ENCODE peak calls at places on chromosomes 4 and X, in ten cellular contexts. L is transverse colon, O is IMR-90, H is suprapubic skin, Y is adrenal gland, P is sigmoid colon, V is endothelial cell of umbilical vein, G is A549, X is tibial nerve, R is stomach. W is an unnamed sample.

GRCh38 chrX:72271812-72272211 is 5.2 kb downstream of the RPS4X start:
- DNase-seq in L (no peak), O (no peak), H (no peak), Y (no peak), P (no peak), V (no peak), G (no peak), X (no peak), R (no peak), W (no peak)

GRCh38 chr4:88799900-88800299 is 102.3 kb upstream of the NAP1L5 start:
- DNase-seq in L (no peak), O (no peak), H (no peak), Y (no peak), P (no peak), V (no peak), G (no peak), X (no peak), R (no peak), W (no peak)

GRCh38 chrX:150502979-150503897 is 65.2 kb upstream of the MTM1 start:
- DNase-seq in L (no peak), O (no peak), H (no peak), Y (no peak), P (no peak), V (no peak), G (no peak), X (no peak), R (no peak), W (no peak)

GRCh38 chr4:150867148-150867547 is 147.9 kb downstream of the LRBA start:
- DNase-seq in L (no peak), O (peak), H (no peak), Y (peak), P (no peak), V (peak), G (peak), X (peak), R (no peak), W (peak)

GRCh38 chr4:78213218-78213617 is 156.1 kb downstream of the FRAS1 start:
- DNase-seq in L (peak), O (no peak), H (no peak), Y (no peak), P (no peak), V (no peak), G (no peak), X (no peak), R (peak), W (no peak)

GRCh38 chr4:15238720-15239119 is 189.1 kb upstream of the C1QTNF7 start:
- DNase-seq in L (no peak), O (peak), H (no peak), Y (peak), P (no peak), V (peak), G (peak), X (no peak), R (no peak), W (peak)

GRCh38 chrX:41192880-41193279 is 107.6 kb downstream of the USP9X start:
- DNase-seq in L (no peak), O (no peak), H (no peak), Y (no peak), P (no peak), V (no peak), G (no peak), X (no peak), R (no peak), W (no peak)

GRCh38 chrX:153926863-153927685 is 1.0 kb upstream of the ARHGAP4 start:
- DNase-seq in L (peak), O (peak), H (no peak), Y (peak), P (peak), V (peak), G (peak), X (peak), R (peak), W (peak)

GRCh38 chr4:185182196-185182595 is 21.6 kb downstream of the CFAP97 start:
- DNase-seq in L (no peak), O (no peak), H (no peak), Y (no peak), P (no peak), V (no peak), G (no peak), X (no peak), R (no peak), W (no peak)

GRCh38 chrX:52576474-52576873 is 59.6 kb upstream of the XAGE1B start:
- DNase-seq in L (no peak), O (no peak), H (no peak), Y (no peak), P (no peak), V (no peak), G (no peak), X (no peak), R (no peak), W (no peak)

GRCh38 chr4:174012135-174012923 is 271.1 kb downstream of the FBXO8 start:
- DNase-seq in L (no peak), O (no peak), H (no peak), Y (no peak), P (no peak), V (no peak), G (no peak), X (no peak), R (no peak), W (no peak)

GRCh38 chr4:67393699-67394281 is 151.5 kb downstream of the CENPC start:
- DNase-seq in L (no peak), O (peak), H (no peak), Y (no peak), P (no peak), V (peak), G (peak), X (peak), R (no peak), W (peak)

GRCh38 chr4:7929530-7929951 is 10.1 kb downstream of the AFAP1 start:
- DNase-seq in L (peak), O (no peak), H (no peak), Y (no peak), P (peak), V (no peak), G (peak), X (no peak), R (peak), W (no peak)

GRCh38 chr4:168070903-168071302 is 21.4 kb upstream of the ANXA10 start:
- DNase-seq in L (no peak), O (no peak), H (no peak), Y (no peak), P (no peak), V (no peak), G (no peak), X (no peak), R (no peak), W (no peak)

GRCh38 chr4:147425019-147425418 is 55.9 kb upstream of the EDNRA start:
- DNase-seq in L (no peak), O (peak), H (no peak), Y (no peak), P (no peak), V (no peak), G (no peak), X (no peak), R (no peak), W (no peak)

GRCh38 chr4:94595880-94596483 is 144.2 kb downstream of the PDLIM5 start:
- DNase-seq in L (no peak), O (peak), H (no peak), Y (no peak), P (no peak), V (peak), G (peak), X (no peak), R (no peak), W (no peak)

GRCh38 chr4:19748470-19748869 is 503.2 kb upstream of the SLIT2 start:
- DNase-seq in L (peak), O (peak), H (no peak), Y (no peak), P (peak), V (peak), G (no peak), X (peak), R (no peak), W (peak)

GRCh38 chr4:120977435-120977997 is 55.0 kb upstream of the PRDM5 start:
- DNase-seq in L (peak), O (peak), H (no peak), Y (peak), P (no peak), V (peak), G (peak), X (peak), R (no peak), W (peak)

GRCh38 chrX:40402771-40403533 is 177.8 kb upstream of the ATP6AP2 start:
- DNase-seq in L (peak), O (peak), H (no peak), Y (peak), P (peak), V (no peak), G (peak), X (peak), R (no peak), W (peak)

GRCh38 chr4:24820541-24820940 is 25.2 kb downstream of the SOD3 start:
- DNase-seq in L (no peak), O (no peak), H (peak), Y (no peak), P (no peak), V (no peak), G (no peak), X (no peak), R (no peak), W (peak)

GRCh38 chr4:184293552-184293951 is 75.9 kb upstream of the ENPP6 start:
- DNase-seq in L (peak), O (no peak), H (no peak), Y (no peak), P (no peak), V (peak), G (no peak), X (no peak), R (peak), W (no peak)

GRCh38 chr4:123676550-123677229 is 280.1 kb downstream of the SPRY1 start:
- DNase-seq in L (no peak), O (no peak), H (no peak), Y (no peak), P (no peak), V (no peak), G (no peak), X (no peak), R (peak), W (no peak)

GRCh38 chr4:38723726-38724506 is 58.9 kb downstream of the TLR10 start:
- DNase-seq in L (peak), O (no peak), H (no peak), Y (no peak), P (no peak), V (no peak), G (no peak), X (no peak), R (peak), W (no peak)

GRCh38 chr4:3310301-3311094 is 17.7 kb downstream of the RGS12 start:
- DNase-seq in L (no peak), O (no peak), H (no peak), Y (peak), P (no peak), V (no peak), G (no peak), X (no peak), R (peak), W (no peak)

GRCh38 chr4:6408263-6408662 is 64.2 kb downstream of the PPP2R2C start:
- DNase-seq in L (no peak), O (no peak), H (no peak), Y (no peak), P (no peak), V (no peak), G (peak), X (no peak), R (no peak), W (peak)

GRCh38 chrX:132336172-132336571 is 116.9 kb upstream of the RAP2C start:
- DNase-seq in L (no peak), O (no peak), H (no peak), Y (no peak), P (no peak), V (no peak), G (no peak), X (no peak), R (no peak), W (no peak)

DNA sequence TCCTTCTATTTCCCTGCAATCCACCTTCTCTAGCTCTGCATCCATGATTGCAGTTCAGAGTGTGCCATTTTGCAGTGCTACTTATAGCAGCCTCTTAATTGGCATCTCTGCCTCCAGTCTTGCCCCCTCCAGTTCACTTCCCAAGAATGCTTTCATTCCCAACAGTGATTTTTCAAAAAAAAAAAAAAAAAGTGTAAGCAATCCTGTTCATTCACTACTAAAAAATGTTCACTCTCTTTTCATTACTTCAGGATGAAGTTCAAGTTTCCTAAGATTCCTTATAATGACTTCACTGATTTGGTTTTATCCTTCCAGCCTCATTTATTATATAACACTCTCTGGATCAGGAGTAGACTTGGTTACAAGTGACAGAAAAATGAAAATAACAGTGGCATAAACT is 124.7 kb upstream of the LNX1 start:
- DNase-seq in L (no peak), O (peak), H (no peak), Y (no peak), P (no peak), V (no peak), G (no peak), X (no peak), R (no peak), W (no peak)
- TF ChIP-seq POLR2A in L (no peak), O (no peak), H (no peak), Y (no peak), P (no peak), V (no peak), G (no peak), X (no peak), R (no peak), W (no peak)

GRCh38 chrX:100817340-100817739 is 2.9 kb upstream of the CSTF2 start:
- DNase-seq in L (no peak), O (no peak), H (no peak), Y (no peak), P (no peak), V (no peak), G (no peak), X (no peak), R (no peak), W (no peak)

GRCh38 chrX:100819534-100819836 is 706 bp upstream of the CSTF2 start:
- DNase-seq in L (no peak), O (no peak), H (no peak), Y (peak), P (no peak), V (no peak), G (no peak), X (no peak), R (no peak), W (peak)

GRCh38 chrX:100819837-100820666 is at the start of gene CSTF2:
- DNase-seq in L (peak), O (peak), H (peak), Y (peak), P (peak), V (peak), G (peak), X (peak), R (peak), W (peak)
- TF ChIP-seq POLR2A in L (peak), O (no peak), H (no peak), Y (no peak), P (no peak), V (peak), G (peak), X (no peak), R (no peak), W (no peak)

DNA sequence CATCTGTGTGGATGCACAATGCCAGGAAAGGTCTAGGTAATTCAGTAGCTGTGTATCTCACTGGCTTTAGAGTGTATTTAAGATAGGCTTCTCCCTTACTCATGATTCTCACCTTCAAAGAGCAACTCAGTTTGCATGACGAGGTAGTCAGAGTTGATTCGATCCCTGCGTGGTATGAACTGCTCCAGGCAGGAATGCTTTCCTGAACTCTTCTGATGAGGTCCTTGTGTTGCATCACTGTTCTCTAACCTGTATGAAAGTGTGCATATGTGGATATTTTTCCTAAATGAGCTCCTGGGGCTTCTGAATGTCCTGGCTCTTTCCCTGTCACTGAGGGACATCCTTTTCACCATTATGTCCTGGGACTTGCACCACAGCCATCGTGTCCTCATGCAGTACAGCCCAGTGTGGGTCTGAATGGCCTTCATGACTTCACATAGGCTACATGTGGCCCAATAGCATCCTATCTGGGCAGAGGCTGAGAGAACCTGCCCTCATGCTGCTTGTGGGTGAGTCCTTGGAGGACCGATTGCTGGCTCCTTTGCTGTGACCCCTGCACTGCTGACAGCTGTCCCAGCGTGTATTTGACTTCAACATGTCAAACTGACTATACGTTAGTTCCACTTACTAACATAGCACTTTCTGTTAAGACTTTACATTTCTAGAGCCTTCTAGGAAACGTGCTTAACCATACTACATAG is 65.3 kb upstream of the WDR1 start:
- DNase-seq in L (no peak), O (no peak), H (no peak), Y (no peak), P (no peak), V (no peak), G (no peak), X (no peak), R (no peak), W (no peak)
- TF ChIP-seq POLR2A in L (no peak), O (no peak), H (no peak), Y (no peak), P (no peak), V (no peak), G (no peak), X (no peak), R (no peak), W (no peak)

DNA sequence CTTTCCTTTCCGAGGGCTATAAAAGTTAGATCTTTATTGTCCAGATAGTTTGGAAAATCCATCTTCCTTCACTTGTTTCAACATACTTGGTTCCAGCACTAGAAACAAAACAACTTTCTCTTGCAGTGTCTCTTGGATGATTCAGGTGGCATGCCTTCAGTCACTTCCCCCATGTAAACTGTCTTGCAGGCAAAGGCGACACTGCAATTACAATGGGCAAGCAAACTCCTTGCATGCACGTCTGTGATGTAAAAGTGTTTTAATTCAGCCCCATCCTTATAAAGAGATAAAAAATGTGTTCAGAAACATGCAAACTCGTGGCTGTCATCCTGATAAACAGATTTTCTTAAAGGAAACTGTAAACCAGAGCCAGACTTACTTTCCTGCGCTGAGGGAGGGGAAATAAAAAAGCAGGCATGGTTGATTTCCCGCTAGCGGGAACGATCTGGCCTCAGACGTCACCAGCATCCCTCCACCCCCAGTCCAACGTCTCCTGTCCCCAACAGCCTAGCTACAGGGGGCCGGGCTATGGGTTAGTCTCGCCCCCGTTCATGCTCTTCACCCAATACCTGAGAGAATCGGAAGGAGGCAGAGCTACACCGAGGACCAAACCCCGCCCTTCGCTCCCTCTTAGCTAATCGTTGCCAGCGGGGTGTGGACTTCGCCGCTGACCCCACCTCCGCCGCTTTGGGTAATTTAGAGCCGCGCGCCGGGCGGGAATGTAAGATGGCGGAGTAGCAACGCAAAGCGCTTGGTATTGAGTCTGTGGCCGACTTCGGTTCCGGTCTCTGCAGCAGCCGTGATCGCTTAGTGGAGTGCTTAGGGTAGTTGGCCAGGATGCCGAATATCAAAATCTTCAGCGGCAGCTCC is at the start of gene PRPS1:
- DNase-seq in L (peak), O (peak), H (peak), Y (peak), P (peak), V (peak), G (peak), X (peak), R (peak), W (peak)
- TF ChIP-seq POLR2A in L (peak), O (peak), H (no peak), Y (peak), P (peak), V (peak), G (peak), X (peak), R (no peak), W (peak)

GRCh38 chrX:25015486-25016360 is at the start of gene ARX:
- DNase-seq in L (peak), O (peak), H (no peak), Y (no peak), P (no peak), V (peak), G (peak), X (no peak), R (no peak), W (peak)
- TF ChIP-seq POLR2A in L (no peak), O (no peak), H (no peak), Y (no peak), P (no peak), V (no peak), G (no peak), X (no peak), R (no peak), W (no peak)

W was measured in testis.